ENCODE peak calls at places on chromosomes 3 and 15, in five cellular contexts. B is HL-60, Y is activated B cell treated with CpG ODN at 0.5 μM for 24 hours, X is uterus, L is HFF-Myc. W is an unnamed sample.
A peak's percentile ranks its signal among the peaks of the same experiment; 100 is the strongest.

GRCh38 chr3:14311722-14312121 is 90.7 kb upstream of the SLC6A6 start:
- DNase-seq in Y (no peak), X (no peak), B (no peak), L (no peak), W (no peak)

GRCh38 chr3:50459792-50460191 is 43.6 kb downstream of the CACNA2D2 start:
- DNase-seq in X (no peak), L (no peak), Y (no peak), B (no peak), W (no peak)

GRCh38 chr3:141302364-141303141 is 65.8 kb upstream of the ZBTB38 start:
- DNase-seq in L (no peak), Y (no peak), X (no peak), B (no peak), W (no peak)

GRCh38 chr3:126370606-126371005 is 13.4 kb upstream of the KLF15 start:
- DNase-seq in Y (no peak), X (no peak), L (no peak), B (no peak), W (no peak)

GRCh38 chr15:101675796-101676582 is 23.8 kb upstream of the TM2D3 start:
- DNase-seq in X (no peak), B (no peak), Y (no peak), L (no peak), W (no peak)

GRCh38 chr15:65233651-65234050 is 22.4 kb upstream of the CILP start:
- DNase-seq in X (no peak), L (no peak), B (no peak), Y (no peak), W (no peak)

GRCh38 chr3:22451501-22451900 is 700.5 kb upstream of the ZNF385D start:
- DNase-seq in B (no peak), L (no peak), X (no peak), Y (no peak), W (no peak)

GRCh38 chr15:26013946-26014345 is 150.8 kb upstream of the ATP10A start:
- DNase-seq in Y (no peak), B (no peak), X (no peak), L (no peak), W (no peak)

GRCh38 chr3:197002701-197003454 is 26.7 kb downstream of the MELTF start:
- DNase-seq in Y (peak; percentile 94), X (peak; percentile 80), B (peak; percentile 64), L (no peak), W (peak; percentile 69)

GRCh38 chr3:34237946-34238345 is 439.5 kb downstream of the PDCD6IP start:
- DNase-seq in X (no peak), Y (no peak), B (no peak), L (no peak), W (no peak)

DNA sequence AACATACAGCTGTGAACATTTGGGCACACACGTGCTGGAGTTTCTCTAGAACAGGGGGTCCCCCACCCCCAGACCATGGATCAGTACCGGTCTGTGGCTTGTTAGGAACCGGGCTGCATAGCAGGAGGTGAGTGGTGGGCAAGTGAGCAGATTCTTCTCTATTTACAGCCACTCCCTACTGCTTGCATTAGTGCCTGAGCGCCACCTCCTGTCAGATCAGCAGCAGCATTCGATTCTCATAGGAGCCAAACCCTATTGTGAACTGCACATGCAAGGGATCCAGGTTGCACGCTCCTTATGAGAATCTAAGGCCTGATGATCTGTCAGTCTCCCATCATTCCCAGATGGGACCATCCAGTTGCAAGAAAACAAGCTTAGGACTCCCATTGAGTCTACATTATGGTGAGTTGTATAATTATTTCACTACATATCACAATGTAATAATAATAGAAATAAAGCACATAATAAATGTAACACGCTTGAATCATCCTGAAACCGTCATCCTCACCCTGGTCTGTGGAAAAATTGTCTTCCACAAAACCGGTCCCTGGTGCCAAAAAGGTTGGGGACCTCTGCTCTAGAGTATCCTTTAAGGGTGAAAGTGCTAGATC is 25.8 kb downstream of the CHRM5 start:
- DNase-seq in X (no peak), B (no peak), L (no peak), Y (no peak), W (no peak)
- TF ChIP-seq CTCF in X (no peak), B (no peak), L (peak; percentile 51), Y (no peak), W (no peak)

GRCh38 chr3:159455741-159456181 is 532.9 kb upstream of the IL12A start:
- DNase-seq in B (no peak), X (no peak), L (no peak), Y (no peak), W (no peak)
- TF ChIP-seq CTCF in B (no peak), X (no peak), L (no peak), Y (no peak), W (no peak)

GRCh38 chr3:44734646-44735168 is 5.3 kb downstream of the ZNF501 start:
- DNase-seq in L (no peak), Y (no peak), X (no peak), B (no peak), W (no peak)

GRCh38 chr3:44729384-44729910 is at the start of gene ZNF501:
- DNase-seq in X (peak; percentile 92), B (peak; percentile 73), Y (peak; percentile 80), L (peak; percentile 47), W (peak; percentile 87)
- TF ChIP-seq CTCF in X (no peak), B (no peak), Y (no peak), L (no peak), W (no peak)

DNA sequence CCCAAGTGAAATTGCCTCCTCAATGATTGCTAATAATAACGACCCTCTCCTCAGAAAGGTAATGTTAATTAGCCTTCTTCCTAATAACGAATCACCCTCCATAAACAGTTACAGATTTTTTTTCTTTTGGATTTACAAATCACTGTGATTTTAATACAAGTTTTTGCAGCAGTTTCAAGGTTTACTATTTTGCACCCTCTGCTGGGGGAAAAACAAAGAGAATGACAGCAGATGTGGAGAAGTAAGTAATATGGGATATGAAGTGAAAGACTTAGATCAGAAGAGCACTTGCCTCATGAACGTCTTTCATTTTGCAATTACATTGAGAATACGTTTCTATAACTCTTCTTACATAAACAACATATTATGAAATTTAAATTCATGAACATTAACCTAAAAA is 16.1 kb upstream of the CNTN3 start:
- DNase-seq in L (no peak), Y (no peak), X (no peak), B (no peak), W (no peak)
- TF ChIP-seq CTCF in L (no peak), Y (no peak), X (peak; percentile 7), B (no peak), W (no peak)

GRCh38 chr3:53750253-53751210 is 95.7 kb downstream of the CHDH start:
- DNase-seq in Y (no peak), X (no peak), B (no peak), L (no peak), W (no peak)

GRCh38 chr3:53748512-53749271 is 97.5 kb downstream of the CHDH start:
- DNase-seq in L (no peak), X (no peak), B (no peak), Y (peak; percentile 27), W (peak; percentile 77)

GRCh38 chr3:53749428-53749827 is 96.8 kb downstream of the CHDH start:
- DNase-seq in Y (no peak), B (no peak), X (no peak), L (no peak), W (peak; percentile 90)

GRCh38 chr3:53744351-53744750 is 101.9 kb downstream of the CHDH start:
- DNase-seq in L (no peak), X (no peak), B (no peak), Y (no peak), W (no peak)

DNA sequence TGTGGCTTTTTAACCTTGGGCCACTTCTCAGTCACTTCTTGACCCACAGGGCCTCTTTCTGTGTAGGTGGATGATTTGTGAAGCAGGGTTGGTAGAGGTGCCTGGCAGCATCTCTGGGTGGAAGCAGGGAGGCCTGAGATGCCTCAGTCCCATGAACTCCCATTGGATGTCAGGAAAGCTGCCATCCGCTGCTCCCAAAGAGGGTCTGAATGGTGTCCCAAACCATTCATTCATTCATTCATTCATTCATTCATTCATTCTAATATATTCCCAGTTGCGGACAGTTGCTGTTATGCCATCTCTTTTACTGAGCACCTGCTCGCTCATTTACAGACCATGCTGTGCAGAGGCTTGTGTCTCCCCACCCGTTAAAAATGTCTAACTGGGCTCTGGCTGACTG is 98.7 kb downstream of the CHDH start:
- DNase-seq in Y (no peak), L (no peak), X (no peak), B (no peak), W (no peak)
- TF ChIP-seq CTCF in Y (no peak), L (no peak), X (no peak), B (no peak), W (no peak)

DNA sequence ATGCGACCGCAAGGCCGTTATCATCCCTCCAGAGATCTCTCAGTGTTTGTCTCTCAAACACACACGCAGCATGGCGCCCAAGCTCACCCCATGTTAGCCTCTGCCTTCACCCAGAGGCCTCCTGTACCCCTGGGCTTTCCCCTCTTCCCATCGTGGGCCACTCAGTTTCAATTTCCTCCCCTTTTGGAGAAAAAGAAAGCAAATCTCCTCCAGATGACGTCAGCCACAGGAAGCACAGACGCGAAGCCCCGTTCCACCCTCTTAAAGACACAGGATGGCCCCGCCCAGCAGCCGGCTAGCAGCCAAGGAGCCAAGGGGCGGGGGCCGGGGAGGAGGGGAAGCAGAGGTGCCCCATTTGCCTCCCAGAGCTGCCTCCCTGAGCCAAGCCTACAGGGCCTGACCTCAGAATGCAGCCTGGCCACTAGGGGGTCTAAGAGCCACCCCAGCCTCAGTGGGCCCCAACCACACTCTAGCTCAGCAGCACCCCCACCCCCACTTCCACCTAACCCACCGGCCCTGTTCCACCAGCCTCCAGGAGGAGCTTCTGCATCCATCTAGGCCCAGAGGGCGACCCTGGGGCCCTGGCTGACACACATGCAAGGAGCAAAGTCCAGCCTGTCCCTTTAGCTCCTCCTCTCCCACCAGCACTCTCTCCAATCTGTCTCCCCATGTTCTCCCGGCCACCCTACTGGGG is 26.5 kb downstream of the ATRIP start:
- DNase-seq in X (peak; percentile 90), Y (peak; percentile 84), B (peak; percentile 90), L (peak; percentile 86), W (peak; percentile 96)
- TF ChIP-seq CTCF in X (peak; percentile 45), Y (no peak), B (peak; percentile 12), L (peak; percentile 43), W (peak; percentile 49)

GRCh38 chr15:67134577-67135492 is 69.4 kb downstream of the SMAD3 start:
- DNase-seq in B (no peak), Y (no peak), X (peak; percentile 14), L (no peak), W (no peak)

GRCh38 chr15:67133738-67134576 is 68.6 kb downstream of the SMAD3 start:
- DNase-seq in Y (no peak), L (no peak), X (no peak), B (no peak), W (no peak)

GRCh38 chr15:67137319-67137718 is 71.9 kb downstream of the SMAD3 start:
- DNase-seq in B (no peak), L (no peak), Y (no peak), X (no peak), W (no peak)

GRCh38 chr15:67136802-67137201 is 71.4 kb downstream of the SMAD3 start:
- DNase-seq in B (no peak), X (peak; percentile 14), L (no peak), Y (no peak), W (no peak)

GRCh38 chr15:67135494-67135893 is 70.1 kb downstream of the SMAD3 start:
- DNase-seq in B (no peak), L (no peak), Y (no peak), X (peak; percentile 7), W (no peak)
- TF ChIP-seq CTCF in B (no peak), L (no peak), Y (no peak), X (no peak), W (no peak)

GRCh38 chr15:53354905-53355304 is 404.6 kb downstream of the WDR72 start:
- DNase-seq in B (no peak), L (no peak), Y (no peak), X (no peak), W (no peak)

GRCh38 chr15:53346583-53346982 is 412.9 kb downstream of the WDR72 start:
- DNase-seq in L (no peak), Y (no peak), X (no peak), B (no peak), W (no peak)

GRCh38 chr15:53351373-53351772 is 408.1 kb downstream of the WDR72 start:
- DNase-seq in L (no peak), X (no peak), Y (no peak), B (no peak), W (no peak)
- TF ChIP-seq CTCF in L (no peak), X (no peak), Y (no peak), B (no peak), W (no peak)